ENCODE peak calls at places on chromosome 18, in nine cellular contexts. One of them, this sample, is unnamed.

GRCh38 chr18:55097406-55098170 is 138.3 kb upstream of the CCDC68 start:
- DNase-seq in GM23248: peak
- DNase-seq in hepatocyte: peak
- DNase-seq in OCI-LY7: no peak
- DNase-seq in GM23338: no peak
- DNase-seq in MM.1S: no peak
- DNase-seq in PC-3: no peak
- DNase-seq in SK-N-SH: no peak
- DNase-seq in HCT116: no peak
- DNase-seq in this sample: no peak

GRCh38 chr18:29823671-29824070 is 1218.9 kb downstream of the DSC3 start:
- DNase-seq in GM23248: peak
- DNase-seq in hepatocyte: no peak
- DNase-seq in OCI-LY7: no peak
- DNase-seq in GM23338: no peak
- DNase-seq in MM.1S: no peak
- DNase-seq in PC-3: peak
- DNase-seq in SK-N-SH: no peak
- DNase-seq in HCT116: no peak
- DNase-seq in this sample: no peak

GRCh38 chr18:68627812-68628211 is 87.1 kb downstream of the TMX3 start:
- DNase-seq in GM23248: no peak
- DNase-seq in hepatocyte: no peak
- DNase-seq in OCI-LY7: no peak
- DNase-seq in GM23338: no peak
- DNase-seq in MM.1S: no peak
- DNase-seq in PC-3: no peak
- DNase-seq in SK-N-SH: no peak
- DNase-seq in HCT116: no peak
- DNase-seq in this sample: no peak

GRCh38 chr18:46098616-46098933 is 479 bp upstream of the ATP5F1A start:
- DNase-seq in GM23248: no peak
- DNase-seq in hepatocyte: no peak
- DNase-seq in OCI-LY7: no peak
- DNase-seq in GM23338: no peak
- DNase-seq in MM.1S: no peak
- DNase-seq in PC-3: no peak
- DNase-seq in SK-N-SH: no peak
- DNase-seq in HCT116: no peak
- DNase-seq in this sample: no peak

GRCh38 chr18:22275706-22276333 is 106.4 kb downstream of the GATA6 start:
- DNase-seq in GM23248: no peak
- DNase-seq in hepatocyte: no peak
- DNase-seq in OCI-LY7: no peak
- DNase-seq in GM23338: no peak
- DNase-seq in MM.1S: no peak
- DNase-seq in PC-3: no peak
- DNase-seq in SK-N-SH: no peak
- DNase-seq in HCT116: no peak
- DNase-seq in this sample: no peak

GRCh38 chr18:12376718-12377555 is at the start of gene AFG3L2:
- DNase-seq in GM23248: peak
- DNase-seq in hepatocyte: peak
- DNase-seq in OCI-LY7: peak
- DNase-seq in GM23338: peak
- DNase-seq in MM.1S: peak
- DNase-seq in PC-3: peak
- DNase-seq in SK-N-SH: peak
- DNase-seq in HCT116: peak
- DNase-seq in this sample: peak

GRCh38 chr18:35153609-35154273 is 87.1 kb upstream of the ZNF397 start:
- DNase-seq in GM23248: no peak
- DNase-seq in hepatocyte: no peak
- DNase-seq in OCI-LY7: no peak
- DNase-seq in GM23338: no peak
- DNase-seq in MM.1S: no peak
- DNase-seq in PC-3: no peak
- DNase-seq in SK-N-SH: no peak
- DNase-seq in HCT116: no peak
- DNase-seq in this sample: no peak

GRCh38 chr18:24027156-24027555 is 12.6 kb downstream of the TTC39C start:
- DNase-seq in GM23248: peak
- DNase-seq in hepatocyte: no peak
- DNase-seq in OCI-LY7: no peak
- DNase-seq in GM23338: no peak
- DNase-seq in MM.1S: no peak
- DNase-seq in PC-3: peak
- DNase-seq in SK-N-SH: no peak
- DNase-seq in HCT116: no peak
- DNase-seq in this sample: no peak

GRCh38 chr18:44036500-44036899 is 644.2 kb upstream of the SETBP1 start:
- DNase-seq in GM23248: peak
- DNase-seq in hepatocyte: peak
- DNase-seq in OCI-LY7: no peak
- DNase-seq in GM23338: no peak
- DNase-seq in MM.1S: no peak
- DNase-seq in PC-3: no peak
- DNase-seq in SK-N-SH: peak
- DNase-seq in HCT116: no peak
- DNase-seq in this sample: peak

GRCh38 chr18:39846277-39846676 is 2108.8 kb upstream of the PIK3C3 start:
- DNase-seq in GM23248: peak
- DNase-seq in hepatocyte: peak
- DNase-seq in OCI-LY7: no peak
- DNase-seq in GM23338: no peak
- DNase-seq in MM.1S: no peak
- DNase-seq in PC-3: no peak
- DNase-seq in SK-N-SH: no peak
- DNase-seq in HCT116: no peak
- DNase-seq in this sample: no peak

GRCh38 chr18:23740105-23740830 is 51.0 kb downstream of the LAMA3 start:
- DNase-seq in GM23248: peak
- DNase-seq in hepatocyte: no peak
- DNase-seq in OCI-LY7: no peak
- DNase-seq in GM23338: no peak
- DNase-seq in MM.1S: no peak
- DNase-seq in PC-3: peak
- DNase-seq in SK-N-SH: no peak
- DNase-seq in HCT116: no peak
- DNase-seq in this sample: no peak

GRCh38 chr18:74528478-74528877 is 5.8 kb upstream of the CNDP1 start:
- DNase-seq in GM23248: no peak
- DNase-seq in hepatocyte: no peak
- DNase-seq in OCI-LY7: no peak
- DNase-seq in GM23338: no peak
- DNase-seq in MM.1S: peak
- DNase-seq in PC-3: no peak
- DNase-seq in SK-N-SH: no peak
- DNase-seq in HCT116: no peak
- DNase-seq in this sample: no peak

GRCh38 chr18:75064513-75064905 is 144.4 kb downstream of the PTGR3 start:
- DNase-seq in GM23248: no peak
- DNase-seq in hepatocyte: no peak
- DNase-seq in OCI-LY7: no peak
- DNase-seq in GM23338: no peak
- DNase-seq in MM.1S: no peak
- DNase-seq in PC-3: no peak
- DNase-seq in SK-N-SH: no peak
- DNase-seq in HCT116: no peak
- DNase-seq in this sample: no peak

GRCh38 chr18:49843778-49844625 is 30.7 kb upstream of the ACAA2 start:
- DNase-seq in GM23248: no peak
- DNase-seq in hepatocyte: no peak
- DNase-seq in OCI-LY7: no peak
- DNase-seq in GM23338: no peak
- DNase-seq in MM.1S: peak
- DNase-seq in PC-3: no peak
- DNase-seq in SK-N-SH: no peak
- DNase-seq in HCT116: no peak
- DNase-seq in this sample: no peak

GRCh38 chr18:11672846-11673454 is 16.1 kb upstream of the GNAL start:
- DNase-seq in GM23248: no peak
- DNase-seq in hepatocyte: no peak
- DNase-seq in OCI-LY7: no peak
- DNase-seq in GM23338: no peak
- DNase-seq in MM.1S: no peak
- DNase-seq in PC-3: no peak
- DNase-seq in SK-N-SH: no peak
- DNase-seq in HCT116: no peak
- DNase-seq in this sample: no peak

GRCh38 chr18:26458526-26459232 is 89.7 kb downstream of the KCTD1 start:
- DNase-seq in GM23248: peak
- DNase-seq in hepatocyte: no peak
- DNase-seq in OCI-LY7: no peak
- DNase-seq in GM23338: no peak
- DNase-seq in MM.1S: no peak
- DNase-seq in PC-3: peak
- DNase-seq in SK-N-SH: no peak
- DNase-seq in HCT116: no peak
- DNase-seq in this sample: no peak

GRCh38 chr18:6132751-6133368 is 237.5 kb upstream of the TMEM200C start:
- DNase-seq in GM23248: no peak
- DNase-seq in hepatocyte: no peak
- DNase-seq in OCI-LY7: no peak
- DNase-seq in GM23338: no peak
- DNase-seq in MM.1S: no peak
- DNase-seq in PC-3: no peak
- DNase-seq in SK-N-SH: no peak
- DNase-seq in HCT116: no peak
- DNase-seq in this sample: no peak

GRCh38 chr18:63511285-63511684 is 30.9 kb upstream of the SERPINB12 start:
- DNase-seq in GM23248: no peak
- DNase-seq in hepatocyte: peak
- DNase-seq in OCI-LY7: peak
- DNase-seq in GM23338: peak
- DNase-seq in MM.1S: peak
- DNase-seq in PC-3: peak
- DNase-seq in SK-N-SH: peak
- DNase-seq in HCT116: peak
- DNase-seq in this sample: peak

GRCh38 chr18:65221736-65222135 is 529.1 kb upstream of the CDH7 start:
- DNase-seq in GM23248: no peak
- DNase-seq in hepatocyte: no peak
- DNase-seq in OCI-LY7: no peak
- DNase-seq in GM23338: no peak
- DNase-seq in MM.1S: no peak
- DNase-seq in PC-3: no peak
- DNase-seq in SK-N-SH: no peak
- DNase-seq in HCT116: no peak
- DNase-seq in this sample: no peak

GRCh38 chr18:57850063-57850462 is 46.9 kb upstream of the ATP8B1 start:
- DNase-seq in GM23248: no peak
- DNase-seq in hepatocyte: no peak
- DNase-seq in OCI-LY7: no peak
- DNase-seq in GM23338: no peak
- DNase-seq in MM.1S: no peak
- DNase-seq in PC-3: no peak
- DNase-seq in SK-N-SH: no peak
- DNase-seq in HCT116: no peak
- DNase-seq in this sample: no peak
- TF ChIP-seq EZH2phosphoT487 in GM23248: no peak
- TF ChIP-seq EZH2phosphoT487 in hepatocyte: no peak
- TF ChIP-seq EZH2phosphoT487 in OCI-LY7: no peak
- TF ChIP-seq EZH2phosphoT487 in GM23338: no peak
- TF ChIP-seq EZH2phosphoT487 in MM.1S: no peak
- TF ChIP-seq EZH2phosphoT487 in PC-3: no peak
- TF ChIP-seq EZH2phosphoT487 in SK-N-SH: no peak
- TF ChIP-seq EZH2phosphoT487 in HCT116: no peak
- TF ChIP-seq EZH2phosphoT487 in this sample: no peak

DNA sequence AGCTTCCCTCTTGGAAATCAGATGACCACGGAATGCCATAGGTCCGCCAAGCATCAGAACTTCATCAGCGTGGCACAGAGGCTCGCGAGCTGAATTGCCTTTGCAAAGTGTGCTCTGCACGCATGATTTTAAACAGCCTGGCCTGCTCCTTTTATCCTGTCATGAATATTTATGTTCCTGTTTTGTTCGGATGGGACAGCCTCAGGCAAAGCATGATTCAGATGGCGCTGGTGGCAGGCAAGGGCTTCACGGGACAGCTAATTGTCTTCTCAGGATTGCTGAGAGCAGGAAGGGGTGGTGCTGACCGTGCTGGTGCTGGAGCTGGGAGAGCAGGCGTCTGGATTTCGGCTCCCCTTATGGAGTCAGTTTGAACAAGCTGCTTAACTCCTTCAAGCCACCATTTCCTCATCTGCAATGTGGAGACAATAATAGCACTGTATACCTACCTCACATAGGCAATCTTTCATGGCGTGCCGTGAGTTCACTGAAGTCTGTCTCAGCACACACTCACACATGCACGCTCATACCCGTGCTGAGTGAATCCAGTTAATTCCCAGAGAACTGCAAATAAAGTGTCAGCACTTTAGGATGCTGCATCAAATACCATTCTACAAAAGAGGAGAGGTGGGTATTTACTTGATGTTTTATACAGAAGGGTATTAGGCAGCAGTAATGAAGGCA is 79.7 kb upstream of the APCDD1 start:
- DNase-seq in GM23248: peak
- DNase-seq in hepatocyte: peak
- DNase-seq in OCI-LY7: no peak
- DNase-seq in GM23338: peak
- DNase-seq in MM.1S: no peak
- DNase-seq in PC-3: no peak
- DNase-seq in SK-N-SH: peak
- DNase-seq in HCT116: no peak
- DNase-seq in this sample: peak
- H3K4me3 ChIP-seq in GM23248: peak
- H3K4me3 ChIP-seq in hepatocyte: no peak
- H3K4me3 ChIP-seq in OCI-LY7: no peak
- H3K4me3 ChIP-seq in GM23338: no peak
- H3K4me3 ChIP-seq in MM.1S: no peak
- H3K4me3 ChIP-seq in PC-3: no peak
- H3K4me3 ChIP-seq in SK-N-SH: no peak
- H3K4me3 ChIP-seq in HCT116: no peak
- H3K4me3 ChIP-seq in this sample: no peak

DNA sequence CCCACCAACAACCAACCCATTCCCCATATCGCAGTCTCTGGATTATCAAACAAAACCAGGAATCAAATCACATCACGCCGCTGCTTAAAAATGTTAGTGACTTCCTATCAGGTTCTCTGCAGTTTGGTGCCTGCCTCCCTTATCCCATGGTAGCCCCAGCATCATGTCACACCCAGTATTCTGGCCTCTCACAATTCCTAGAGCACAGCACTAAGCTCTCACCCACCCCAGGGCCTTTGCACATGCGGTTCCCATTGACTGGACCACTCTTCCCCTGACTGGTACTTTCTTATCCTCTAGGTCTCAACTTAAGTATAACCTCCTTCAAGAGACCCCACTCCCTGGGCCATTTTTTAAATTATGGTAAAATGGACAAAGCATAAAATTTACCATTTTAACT is 12.8 kb downstream of the ATP8B1 start:
- DNase-seq in GM23248: no peak
- DNase-seq in hepatocyte: no peak
- DNase-seq in OCI-LY7: no peak
- DNase-seq in GM23338: no peak
- DNase-seq in MM.1S: no peak
- DNase-seq in PC-3: no peak
- DNase-seq in SK-N-SH: no peak
- DNase-seq in HCT116: no peak
- DNase-seq in this sample: no peak
- H3K4me2 ChIP-seq in GM23248: no peak
- H3K4me2 ChIP-seq in hepatocyte: no peak
- H3K4me2 ChIP-seq in OCI-LY7: no peak
- H3K4me2 ChIP-seq in GM23338: no peak
- H3K4me2 ChIP-seq in MM.1S: no peak
- H3K4me2 ChIP-seq in PC-3: peak
- H3K4me2 ChIP-seq in SK-N-SH: peak
- H3K4me2 ChIP-seq in HCT116: peak
- H3K4me2 ChIP-seq in this sample: no peak

GRCh38 chr18:37584952-37585695 is 19.5 kb upstream of the CELF4 start:
- DNase-seq in GM23248: no peak
- DNase-seq in hepatocyte: no peak
- DNase-seq in OCI-LY7: no peak
- DNase-seq in GM23338: peak
- DNase-seq in MM.1S: no peak
- DNase-seq in PC-3: no peak
- DNase-seq in SK-N-SH: no peak
- DNase-seq in HCT116: no peak
- DNase-seq in this sample: peak
- TF ChIP-seq EZH2phosphoT487 in GM23248: no peak
- TF ChIP-seq EZH2phosphoT487 in hepatocyte: no peak
- TF ChIP-seq EZH2phosphoT487 in OCI-LY7: no peak
- TF ChIP-seq EZH2phosphoT487 in GM23338: no peak
- TF ChIP-seq EZH2phosphoT487 in MM.1S: no peak
- TF ChIP-seq EZH2phosphoT487 in PC-3: no peak
- TF ChIP-seq EZH2phosphoT487 in SK-N-SH: no peak
- TF ChIP-seq EZH2phosphoT487 in HCT116: no peak
- TF ChIP-seq EZH2phosphoT487 in this sample: no peak